ENCODE peak calls at places on chromosomes 16 and 17, in four cellular contexts. P, R, J and Y are unnamed samples.

GRCh38 chr16:64489449-64489848 is 632.4 kb downstream of the CDH11 start:
- DNase-seq in P (no peak), R (no peak), J (no peak), Y (no peak)

GRCh38 chr16:12536412-12536746 is 267.3 kb downstream of the CPPED1 start:
- DNase-seq in P (no peak), R (no peak), J (no peak), Y (no peak)

GRCh38 chr16:88911148-88911945 is 44.9 kb upstream of the PABPN1L start:
- DNase-seq in P (no peak), R (no peak), J (no peak), Y (no peak)

GRCh38 chr17:29117440-29117753 is 62.8 kb downstream of the MYO18A start:
- DNase-seq in P (no peak), R (no peak), J (no peak), Y (no peak)

GRCh38 chr17:2137342-2138098 is 82.6 kb downstream of the HIC1 start:
- DNase-seq in P (peak; percentile 51), R (peak; percentile 29), J (no peak), Y (no peak)

GRCh38 chr17:54983260-54983659 is 14.7 kb downstream of the STXBP4 start:
- DNase-seq in P (no peak), R (no peak), J (no peak), Y (no peak)

GRCh38 chr17:40070895-40071719 is 8.3 kb downstream of the THRA start:
- DNase-seq in P (no peak), R (no peak), J (peak; percentile 61), Y (no peak)

GRCh38 chr17:75209061-75209460 is 3.6 kb downstream of the NUP85 start:
- DNase-seq in P (no peak), R (no peak), J (no peak), Y (no peak)

GRCh38 chr16:48064971-48065370 is 90.8 kb downstream of the ABCC12 start:
- DNase-seq in P (no peak), R (no peak), J (no peak), Y (no peak)

GRCh38 chr17:76994237-76994637 is 126.0 kb downstream of the MGAT5B start:
- DNase-seq in P (no peak), R (no peak), J (no peak), Y (no peak)

GRCh38 chr17:35537569-35538209 is at the start of gene SLFN12L:
- DNase-seq in P (no peak), R (no peak), J (no peak), Y (no peak)

GRCh38 chr17:81456798-81457197 is 55.8 kb downstream of the ACTG1 start:
- DNase-seq in P (no peak), R (no peak), J (no peak), Y (peak; percentile 35)

GRCh38 chr17:74337834-74338500 is 11.9 kb downstream of the KIF19 start:
- DNase-seq in P (no peak), R (no peak), J (no peak), Y (no peak)

GRCh38 chr17:43695968-43696865 is 34.5 kb upstream of the MEOX1 start:
- DNase-seq in P (no peak), R (no peak), J (no peak), Y (no peak)

GRCh38 chr16:72860726-72861562 is 187.0 kb downstream of the ZFHX3 start:
- DNase-seq in P (no peak), R (no peak), J (no peak), Y (no peak)

GRCh38 chr17:968812-969766 is 10.5 kb downstream of the NXN start:
- DNase-seq in P (no peak), R (no peak), J (no peak), Y (no peak)

GRCh38 chr17:68600881-68601564 is at the start of gene FAM20A:
- DNase-seq in P (no peak), R (no peak), J (no peak), Y (no peak)

GRCh38 chr17:53971361-53971760 is 148.6 kb downstream of the KIF2B start:
- DNase-seq in P (no peak), R (no peak), J (no peak), Y (no peak)

GRCh38 chr16:25009822-25010221 is 5.3 kb downstream of the ARHGAP17 start:
- DNase-seq in P (no peak), R (no peak), J (no peak), Y (no peak)

GRCh38 chr17:58525239-58525638 is 10.8 kb upstream of the MTMR4 start:
- DNase-seq in P (no peak), R (no peak), J (no peak), Y (no peak)

DNA sequence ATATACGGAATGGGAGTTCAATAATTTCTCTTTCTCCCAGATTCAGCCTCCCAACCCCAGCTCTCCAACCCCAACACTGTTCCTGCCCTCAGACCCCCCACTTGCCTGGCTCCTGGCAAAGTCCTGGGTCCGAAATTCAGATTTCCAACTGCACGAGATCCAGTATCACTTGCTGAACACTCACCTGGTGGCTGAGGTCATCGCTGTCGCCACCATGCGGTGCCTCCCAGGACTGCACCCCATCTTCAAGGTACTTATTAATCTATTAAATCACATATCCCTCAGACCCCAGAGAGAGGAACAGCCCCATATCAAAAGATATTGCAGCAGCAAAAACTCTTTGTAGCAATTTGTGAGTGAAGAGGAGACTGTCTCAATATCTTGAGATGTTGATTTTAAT is 5.7 kb downstream of the ALOX12 start:
- DNase-seq in P (no peak), R (no peak), J (no peak), Y (no peak)
- TF ChIP-seq BRCA1 in P (no peak), R (no peak), J (no peak), Y (no peak)

DNA sequence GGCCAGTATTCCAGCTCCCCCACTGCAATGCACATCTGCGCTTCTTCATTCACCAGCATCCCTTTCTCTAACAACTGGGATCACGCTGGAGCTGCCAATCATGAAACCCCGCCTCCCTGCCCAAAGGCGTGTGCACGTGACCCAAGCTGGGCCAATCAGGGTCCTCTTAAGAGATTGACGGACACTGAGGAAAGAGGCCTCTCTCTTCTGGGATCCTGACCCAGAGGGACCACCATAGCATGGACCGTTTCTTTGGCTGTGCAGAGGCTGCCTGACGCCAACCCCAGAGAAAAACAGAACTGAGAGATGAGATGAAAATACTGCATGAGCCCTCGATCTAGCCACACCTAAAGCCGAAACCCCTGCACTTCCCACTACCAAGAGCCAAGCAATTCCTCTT is 32.0 kb downstream of the COTL1 start:
- DNase-seq in P (no peak), R (peak; percentile 38), J (peak; percentile 74), Y (no peak)
- TF ChIP-seq BRCA1 in P (no peak), R (no peak), J (no peak), Y (no peak)

GRCh38 chr16:54929090-54930033 is 1.3 kb upstream of the IRX5 start:
- DNase-seq in P (peak; percentile 60), R (peak; percentile 97), J (peak; percentile 91), Y (no peak)

GRCh38 chr16:54930034-54930938 is at the start of gene IRX5:
- DNase-seq in P (no peak), R (peak; percentile 76), J (peak; percentile 81), Y (no peak)

GRCh38 chr16:54928016-54928356 is 2.7 kb upstream of the IRX5 start:
- DNase-seq in P (no peak), R (no peak), J (no peak), Y (no peak)

GRCh38 chr16:54927125-54928015 is 3.3 kb upstream of the IRX5 start:
- DNase-seq in P (no peak), R (no peak), J (peak; percentile 22), Y (no peak)

DNA sequence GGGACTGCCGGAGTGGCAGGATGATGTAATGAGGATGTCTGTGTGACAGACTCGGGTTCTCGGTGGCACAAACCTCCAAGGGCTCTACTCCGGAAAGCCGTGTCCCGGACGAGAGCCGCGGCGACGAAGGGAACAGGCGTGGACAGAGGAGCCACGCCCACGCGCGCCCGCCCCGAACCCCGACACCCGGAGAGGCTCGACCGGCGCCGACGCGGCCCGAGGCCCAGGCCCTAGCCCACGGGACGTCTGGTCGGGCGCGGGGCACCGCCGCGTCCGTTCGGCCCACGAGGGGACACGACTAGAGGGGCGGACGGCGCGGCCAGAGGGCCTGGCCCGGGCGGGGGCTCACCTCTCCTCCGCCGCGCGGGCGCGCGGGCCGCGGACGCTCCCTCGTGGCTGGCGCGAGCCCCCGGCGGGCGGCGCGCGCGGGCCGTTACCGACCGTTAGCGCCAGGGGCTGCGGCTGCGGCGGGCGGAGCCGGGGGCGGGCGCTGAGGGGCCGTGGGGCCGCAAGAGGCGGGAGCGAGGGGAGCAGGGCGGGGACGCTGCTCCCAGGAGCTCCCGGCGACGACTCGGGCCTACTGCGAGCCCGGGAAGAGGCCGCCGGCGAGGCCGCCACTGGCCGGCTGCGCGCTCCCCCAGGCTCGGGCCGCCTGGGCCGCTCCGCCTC is 2.1 kb upstream of the IRX5 start:
- DNase-seq in P (no peak), R (no peak), J (peak; percentile 70), Y (no peak)
- TF ChIP-seq BRCA1 in P (no peak), R (no peak), J (no peak), Y (no peak)

GRCh38 chr17:56718515-56718914 is 115.2 kb downstream of the C17orf67 start:
- DNase-seq in P (no peak), R (no peak), J (no peak), Y (no peak)

GRCh38 chr17:56717471-56717870 is 116.2 kb downstream of the C17orf67 start:
- DNase-seq in P (no peak), R (no peak), J (no peak), Y (no peak)

GRCh38 chr17:56710986-56711385 is 117.5 kb downstream of the NOG start:
- DNase-seq in P (no peak), R (no peak), J (no peak), Y (no peak)

DNA sequence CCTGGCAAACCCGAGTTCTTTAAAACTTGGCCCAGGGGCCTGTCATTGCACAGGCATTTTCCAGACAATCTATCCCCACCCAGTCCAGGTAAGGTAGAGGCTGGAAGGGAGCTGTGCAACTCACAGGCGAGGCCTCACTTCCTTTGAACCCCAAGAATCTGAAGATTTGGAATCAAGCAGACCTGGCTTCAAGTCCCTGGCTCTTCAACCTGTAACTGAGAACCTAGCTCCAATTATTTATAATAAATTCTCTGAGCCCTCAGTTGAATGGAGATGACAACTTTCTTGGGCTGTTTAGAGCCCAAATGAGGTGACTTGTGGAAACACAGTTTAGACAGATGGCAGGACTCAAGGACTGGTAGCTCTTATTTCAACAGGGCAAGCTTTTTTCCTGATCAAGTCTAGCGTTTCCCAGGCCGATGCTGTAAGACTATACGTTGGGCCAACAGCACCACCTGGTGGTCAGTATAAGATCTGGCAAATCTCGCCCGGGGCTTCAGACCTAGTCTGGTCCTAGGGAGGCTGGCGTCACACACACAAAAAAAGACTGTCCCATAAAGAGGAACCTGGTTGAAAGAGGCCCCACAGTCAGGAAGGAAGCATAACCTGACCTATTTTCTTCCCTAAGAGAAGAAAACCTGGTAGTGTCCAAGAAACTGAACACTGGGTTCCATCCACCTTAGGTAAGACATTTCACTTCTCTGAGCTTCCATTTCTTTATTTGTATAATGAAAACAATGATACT is 117.9 kb downstream of the C17orf67 start:
- DNase-seq in P (peak; percentile 38), R (no peak), J (peak; percentile 83), Y (peak; percentile 65)
- TF ChIP-seq BRCA1 in P (no peak), R (no peak), J (no peak), Y (no peak)

GRCh38 chr16:49352923-49353322 is 20.7 kb upstream of the C16orf78 start:
- DNase-seq in P (no peak), R (no peak), J (peak; percentile 49), Y (peak; percentile 23)
- TF ChIP-seq BRCA1 in P (no peak), R (no peak), J (no peak), Y (no peak)

GRCh38 chr17:60724647-60725046 is 47.0 kb downstream of the BCAS3 start:
- DNase-seq in P (no peak), R (no peak), J (no peak), Y (no peak)
- TF ChIP-seq BRCA1 in P (no peak), R (no peak), J (no peak), Y (no peak)